ENCODE peak calls at places on chromosomes 4 and X, in ten cellular contexts. T is keratinocyte, O is astrocyte, D is neuronal stem cell, R is lung, G is A549, V is RWPE1, P is body of pancreas, E is small intestine, H is OCI-LY7. M is an unnamed sample.

GRCh38 chrX:8879750-8880149 is 78.6 kb upstream of the FAM9A start:
- DNase-seq in T (no peak), O (no peak), D (no peak), R (no peak), G (peak; percentile 26), V (peak; percentile 16), P (peak; percentile 12), E (peak; percentile 5), H (peak; percentile 14), M (no peak)

GRCh38 chr4:3451956-3452355 is 10.2 kb downstream of the HGFAC start:
- DNase-seq in T (no peak), O (peak; percentile 64), D (no peak), R (no peak), G (no peak), V (no peak), P (no peak), E (peak; percentile 37), H (no peak), M (no peak)

GRCh38 chrX:262391-262909 is 18.7 kb upstream of the PLCXD1 start:
- DNase-seq in T (no peak), O (no peak), D (no peak), R (no peak), G (peak; percentile 70), V (no peak), P (no peak), E (no peak), H (no peak), M (no peak)

GRCh38 chr4:11428161-11428700 is 463 bp downstream of the HS3ST1 start:
- DNase-seq in T (no peak), O (no peak), D (peak; percentile 12), R (no peak), G (no peak), V (peak; percentile 28), P (no peak), E (peak; percentile 61), H (no peak), M (no peak)

GRCh38 chr4:48635980-48636379 is 144.1 kb downstream of the FRYL start:
- DNase-seq in T (no peak), O (no peak), D (no peak), R (no peak), G (no peak), V (no peak), P (no peak), E (no peak), H (no peak), M (no peak)

GRCh38 chr4:134200811-134201215 is 776 bp downstream of the PABPC4L start:
- DNase-seq in T (no peak), O (no peak), D (no peak), R (no peak), G (no peak), V (no peak), P (peak; percentile 9), E (no peak), H (no peak), M (no peak)

GRCh38 chr4:85358831-85359230 is 116.1 kb upstream of the ARHGAP24 start:
- DNase-seq in T (no peak), O (no peak), D (no peak), R (no peak), G (no peak), V (peak; percentile 1), P (no peak), E (no peak), H (no peak), M (peak; percentile 12)

GRCh38 chr4:111923786-111924185 is 221.5 kb upstream of the FAM241A start:
- DNase-seq in T (no peak), O (peak; percentile 24), D (no peak), R (no peak), G (no peak), V (no peak), P (no peak), E (no peak), H (no peak), M (no peak)

GRCh38 chr4:1469043-1469442 is 62.8 kb upstream of the NKX1-1 start:
- DNase-seq in T (no peak), O (no peak), D (no peak), R (no peak), G (no peak), V (no peak), P (no peak), E (no peak), H (no peak), M (no peak)

GRCh38 chrX:48696301-48697181 is at the start of gene SUV39H1:
- DNase-seq in T (peak; percentile 33), O (peak; percentile 65), D (peak; percentile 75), R (peak; percentile 86), G (peak; percentile 89), V (peak; percentile 87), P (peak; percentile 90), E (peak; percentile 88), H (peak; percentile 91), M (peak; percentile 36)

GRCh38 chr4:94416335-94416734 is 35.4 kb upstream of the PDLIM5 start:
- DNase-seq in T (no peak), O (no peak), D (no peak), R (no peak), G (no peak), V (no peak), P (no peak), E (no peak), H (no peak), M (no peak)

GRCh38 chrX:149044471-149044870 is 460.6 kb downstream of the IDS start:
- DNase-seq in T (no peak), O (no peak), D (no peak), R (no peak), G (no peak), V (no peak), P (no peak), E (no peak), H (no peak), M (no peak)

GRCh38 chrX:6678313-6678712 is 143.4 kb upstream of the VCX3A start:
- DNase-seq in T (no peak), O (no peak), D (no peak), R (no peak), G (no peak), V (no peak), P (no peak), E (peak; percentile 13), H (no peak), M (no peak)

GRCh38 chrX:10239611-10240064 is 82.9 kb downstream of the CLCN4 start:
- DNase-seq in T (no peak), O (peak; percentile 61), D (no peak), R (no peak), G (peak; percentile 12), V (no peak), P (no peak), E (no peak), H (no peak), M (no peak)

GRCh38 chr4:118888666-118889312 is at the start of gene SYNPO2:
- DNase-seq in T (no peak), O (peak; percentile 87), D (peak; percentile 66), R (peak; percentile 57), G (peak; percentile 54), V (peak; percentile 55), P (peak; percentile 53), E (peak; percentile 43), H (peak; percentile 3), M (no peak)

GRCh38 chrX:24055043-24055356 is 244 bp downstream of the EIF2S3 start:
- DNase-seq in T (no peak), O (no peak), D (no peak), R (no peak), G (no peak), V (no peak), P (no peak), E (no peak), H (no peak), M (no peak)
- H3K27ac ChIP-seq in T (peak overlapping the region; percentile 97), O (peak overlapping the region; percentile 96), D (peak overlapping the region; percentile 90), R (peak overlapping the region; percentile 91), G (no peak overlapping the region), V (peak overlapping the region; percentile 92), P (peak overlapping the region; percentile 96), E (peak overlapping the region; percentile 56), H (no peak overlapping the region), M (no peak overlapping the region)

DNA sequence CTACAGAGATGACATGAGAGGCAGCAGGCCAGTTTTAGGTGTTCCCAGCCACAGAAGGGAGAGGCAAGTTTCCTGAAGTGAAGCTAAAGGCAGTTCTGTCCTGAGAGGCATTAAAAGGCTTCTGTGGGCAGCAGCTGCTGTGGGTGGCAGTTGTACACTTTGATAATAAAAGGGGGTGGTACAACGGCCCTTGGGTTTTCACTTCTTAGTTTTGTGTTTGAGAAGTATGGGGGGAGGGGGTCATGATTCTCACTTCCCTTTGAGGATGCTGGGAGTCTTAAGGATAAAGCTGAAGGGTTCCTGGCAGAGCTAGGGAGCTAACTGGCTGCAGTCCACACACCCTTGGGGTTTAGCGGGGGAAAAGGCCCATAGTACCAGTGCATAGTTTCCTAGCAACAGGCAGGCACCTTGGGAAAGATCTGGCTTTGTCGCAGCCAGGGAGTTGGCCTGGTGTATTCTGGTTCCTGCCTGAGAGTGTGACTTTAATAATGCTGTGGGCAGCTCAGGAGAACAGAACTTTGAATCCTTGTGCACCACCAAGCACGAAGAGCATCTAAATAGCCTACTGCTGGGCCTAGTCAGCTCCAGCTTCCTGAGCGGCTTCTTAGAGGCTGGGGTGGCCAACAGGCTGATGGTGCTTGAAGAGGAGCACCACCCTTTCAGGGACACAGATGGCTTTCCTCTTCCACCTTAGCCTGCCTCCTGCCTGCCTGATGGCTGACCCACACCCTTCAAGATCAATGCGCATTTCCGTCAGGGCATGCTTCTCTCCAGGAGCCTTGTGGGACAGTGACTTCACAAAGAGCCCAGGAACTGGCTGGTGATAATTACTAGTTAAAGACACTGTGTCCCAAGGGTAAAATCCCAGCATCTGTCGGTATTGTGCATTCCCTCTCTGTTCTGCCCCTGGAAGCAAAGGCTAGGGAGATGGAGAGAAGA is 12.4 kb downstream of the ZBTB33 start:
- DNase-seq in T (no peak), O (no peak), D (no peak), R (no peak), G (no peak), V (no peak), P (no peak), E (no peak), H (peak; percentile 75), M (no peak)
- H3K27ac ChIP-seq in T (no peak overlapping the region), O (no peak overlapping the region), D (no peak overlapping the region), R (no peak overlapping the region), G (no peak overlapping the region), V (no peak overlapping the region), P (no peak overlapping the region), E (no peak overlapping the region), H (peak overlapping the region; percentile 83), M (no peak overlapping the region)

DNA sequence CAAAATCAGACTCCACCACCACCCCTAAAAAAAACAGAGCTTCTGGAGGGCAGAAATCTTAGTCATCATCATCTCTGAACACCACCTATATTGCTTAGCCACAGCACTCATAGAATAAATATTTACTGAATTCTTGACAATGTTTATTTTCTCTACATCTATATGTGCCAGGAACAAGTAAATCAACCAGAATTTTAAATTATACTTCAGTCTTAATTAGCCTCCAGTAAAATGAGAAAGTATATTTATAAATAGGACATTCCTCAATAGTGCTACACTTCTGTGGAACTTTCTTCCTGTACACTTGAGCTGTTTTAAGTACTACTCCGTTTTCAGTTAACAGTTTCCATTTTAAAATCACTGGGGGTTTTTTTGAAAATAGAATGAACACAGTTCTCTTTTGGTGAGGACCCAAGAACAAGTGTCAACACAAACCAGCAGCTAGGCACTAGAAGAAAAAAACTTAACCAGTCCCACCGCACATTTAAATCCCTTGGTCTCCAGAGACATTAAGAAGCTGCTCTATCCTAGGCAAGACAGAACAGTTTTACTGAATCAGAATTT is 25.5 kb downstream of the SMIM14 start:
- DNase-seq in T (no peak), O (peak; percentile 50), D (no peak), R (no peak), G (peak; percentile 31), V (no peak), P (no peak), E (no peak), H (no peak), M (no peak)
- H3K27ac ChIP-seq in T (no peak overlapping the region), O (peak overlapping the region; percentile 52), D (no peak overlapping the region), R (no peak overlapping the region), G (peak overlapping the region; percentile 92), V (no peak overlapping the region), P (no peak overlapping the region), E (no peak overlapping the region), H (no peak overlapping the region), M (no peak overlapping the region)

GRCh38 chr4:189809885-189810284 is 130.8 kb upstream of the FRG1 start:
- DNase-seq in T (no peak), O (no peak), D (no peak), R (no peak), G (no peak), V (no peak), P (no peak), E (no peak), H (no peak), M (no peak)
- H3K27ac ChIP-seq in T (no peak overlapping the region), O (no peak overlapping the region), D (no peak overlapping the region), R (no peak overlapping the region), G (no peak overlapping the region), V (peak overlapping the region; percentile 93), P (no peak overlapping the region), E (no peak overlapping the region), H (no peak overlapping the region), M (peak overlapping the region; percentile 33)

M was measured in epithelial cell of prostate.